ENCODE peak calls at places on chromosomes 13 and 19, in four cellular contexts. D, T, Z and H are unnamed samples.

GRCh38 chr19:1819211-1819975 is 7.3 kb upstream of the ATP8B3 start:
- DNase-seq in D (no peak), T (no peak), Z (no peak), H (no peak)

GRCh38 chr19:18948075-18948975 is 7.3 kb upstream of the HOMER3 start:
- DNase-seq in D (no peak), T (no peak), Z (no peak), H (peak)

GRCh38 chr13:75906315-75906714 is 270.2 kb downstream of the LMO7 start:
- DNase-seq in D (no peak), T (no peak), Z (no peak), H (no peak)

GRCh38 chr13:36965767-36966166 is 33.4 kb downstream of the ALG5 start:
- DNase-seq in D (no peak), T (peak), Z (no peak), H (peak)

GRCh38 chr19:45424191-45425058 is 708 bp upstream of the ERCC1 start:
- DNase-seq in D (peak), T (peak), Z (peak), H (peak)

GRCh38 chr13:36766295-36766694 is 52.7 kb upstream of the RFXAP start:
- DNase-seq in D (no peak), T (peak), Z (no peak), H (peak)

GRCh38 chr13:59363950-59364349 is 799.8 kb downstream of the DIAPH3 start:
- DNase-seq in D (no peak), T (no peak), Z (no peak), H (no peak)

GRCh38 chr13:92197669-92198068 is 799.2 kb downstream of the GPC5 start:
- DNase-seq in D (no peak), T (peak), Z (no peak), H (no peak)

GRCh38 chr19:19074172-19074905 is 10.5 kb downstream of the SLC25A42 start:
- DNase-seq in D (no peak), T (no peak), Z (no peak), H (no peak)

GRCh38 chr19:47122359-47123335 is 8.0 kb upstream of the SAE1 start:
- DNase-seq in D (no peak), T (peak), Z (no peak), H (peak)

GRCh38 chr13:66348745-66349720 is 881.1 kb downstream of the PCDH9 start:
- DNase-seq in D (peak), T (peak), Z (peak), H (peak)

GRCh38 chr19:21434967-21435544 is 38.1 kb downstream of the ZNF493 start:
- DNase-seq in D (no peak), T (no peak), Z (peak), H (no peak)

GRCh38 chr19:36214388-36215275 is at the start of the genes ZNF146 and ZNF565:
- DNase-seq in D (peak), T (peak), Z (peak), H (peak)

GRCh38 chr19:33064778-33065550 is at the start of gene RHPN2:
- DNase-seq in D (peak), T (peak), Z (peak), H (peak)

GRCh38 chr19:37997911-37998344 is 90.9 kb downstream of the SIPA1L3 start:
- DNase-seq in D (no peak), T (peak), Z (no peak), H (peak)

GRCh38 chr13:29301027-29301426 is 294.5 kb downstream of the SLC7A1 start:
- DNase-seq in D (no peak), T (no peak), Z (no peak), H (no peak)

DNA sequence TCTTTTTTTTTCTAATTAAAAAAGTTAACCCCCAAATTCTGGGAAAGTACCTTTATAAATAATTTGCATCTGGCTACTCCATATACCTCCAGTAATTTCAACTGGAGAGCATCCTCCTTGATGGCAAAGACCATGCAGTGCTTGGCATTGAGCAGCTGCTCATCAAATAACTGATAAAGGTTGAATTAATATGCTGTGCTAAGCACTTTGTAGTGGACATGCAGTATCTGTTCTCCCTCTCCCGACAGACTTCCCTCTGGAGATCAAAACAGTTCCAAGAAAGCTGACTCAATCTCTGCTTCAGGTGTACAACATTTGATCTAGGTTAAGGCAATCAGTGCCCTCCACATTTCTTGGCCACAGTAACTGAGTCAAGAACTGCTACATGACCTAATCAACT is 3.3 kb downstream of the SPRYD7 start:
- DNase-seq in D (no peak), T (no peak), Z (no peak), H (no peak)
- TF ChIP-seq CTCF in D (no peak), T (no peak), Z (no peak), H (no peak)

GRCh38 chr19:39995794-39996193 is 1.1 kb upstream of the ZNF546 start:
- DNase-seq in D (no peak), T (no peak), Z (no peak), H (no peak)
- H3K4me3 ChIP-seq in D (peak), T (peak), Z (no peak), H (no peak)

GRCh38 chr19:58021541-58022282 is 12.1 kb upstream of the ZSCAN1 start:
- DNase-seq in D (peak), T (peak), Z (peak), H (peak)
- TF ChIP-seq CTCF in D (peak), T (peak), Z (peak), H (peak)

GRCh38 chr19:50315773-50316448 is 13.3 kb downstream of the KCNC3 start:
- DNase-seq in D (no peak), T (no peak), Z (no peak), H (no peak)
- H3K4me3 ChIP-seq in D (peak), T (no peak), Z (no peak), H (no peak)

GRCh38 chr13:41071775-41072174 is 10.5 kb downstream of the WBP4 start:
- DNase-seq in D (no peak), T (no peak), Z (no peak), H (no peak)

GRCh38 chr13:41074523-41074922 is 13.2 kb downstream of the WBP4 start:
- DNase-seq in D (no peak), T (no peak), Z (no peak), H (no peak)

GRCh38 chr13:41075485-41075884 is 14.2 kb downstream of the WBP4 start:
- DNase-seq in D (no peak), T (no peak), Z (no peak), H (no peak)

GRCh38 chr13:41077475-41077874 is 16.2 kb downstream of the WBP4 start:
- DNase-seq in D (no peak), T (no peak), Z (no peak), H (no peak)

GRCh38 chr13:41075034-41075433 is 13.7 kb downstream of the WBP4 start:
- DNase-seq in D (no peak), T (peak), Z (peak), H (peak)
- TF ChIP-seq CTCF in D (peak), T (peak), Z (peak), H (peak)

DNA sequence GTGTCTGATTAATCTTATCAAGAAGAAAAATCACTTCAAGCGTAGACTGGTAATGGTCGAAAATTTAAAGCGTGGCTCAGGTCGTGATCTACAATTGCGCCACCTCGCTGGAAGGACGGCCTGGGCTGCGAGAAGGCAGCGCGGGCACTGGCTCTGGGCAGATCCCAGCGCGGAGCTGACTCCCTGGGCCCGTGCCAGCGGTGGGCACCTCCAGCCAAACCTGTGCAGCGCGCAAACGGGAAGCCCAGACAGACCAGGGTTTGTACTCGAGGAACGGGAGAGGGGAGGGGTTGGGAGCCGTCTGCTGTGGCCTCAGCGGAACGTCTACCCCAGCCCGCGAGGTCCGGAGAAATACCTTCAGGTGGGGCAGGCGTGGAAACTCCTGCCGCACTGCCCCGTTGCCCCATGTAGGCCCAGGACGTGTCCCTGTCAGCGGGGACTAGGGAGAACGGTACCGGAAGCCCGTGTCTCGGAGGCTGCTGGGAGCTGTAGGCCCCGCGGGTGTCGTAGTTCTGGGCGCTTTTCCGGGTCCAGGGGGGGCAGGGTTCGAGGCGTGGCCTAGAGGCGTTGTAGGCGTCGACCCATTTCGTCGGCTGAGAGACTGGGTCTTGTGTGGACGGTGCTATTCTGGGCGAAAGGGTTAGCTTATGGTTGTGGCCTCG is 21.1 kb downstream of the ZNF274 start:
- DNase-seq in D (no peak), T (no peak), Z (no peak), H (no peak)
- H3K4me3 ChIP-seq in D (no peak), T (no peak), Z (no peak), H (no peak)